ENCODE peak calls at places on chromosome 11, in five cellular contexts. W, K, U, O and B are unnamed samples.

GRCh38 chr11:11995601-11996000 is 12.8 kb downstream of the DKK3 start:
- DNase-seq in W (no peak), O (no peak), U (no peak), K (no peak), B (no peak)

GRCh38 chr11:132831272-132831671 is 701.0 kb downstream of the OPCML start:
- DNase-seq in O (no peak), K (no peak), W (no peak), U (no peak), B (no peak)

GRCh38 chr11:75087319-75088055 is 9.2 kb downstream of the OR2AT4 start:
- DNase-seq in U (no peak), W (no peak), O (no peak), K (no peak), B (no peak)

GRCh38 chr11:122998727-122999370 is 17.2 kb upstream of the BSX start:
- DNase-seq in O (no peak), W (no peak), U (no peak), K (no peak), B (no peak)

GRCh38 chr11:81030186-81030585 is 1589.4 kb upstream of the TENM4 start:
- DNase-seq in O (no peak), W (no peak), K (no peak), U (no peak), B (no peak)

GRCh38 chr11:1640076-1640946 is 10.7 kb downstream of the KRTAP5-5 start:
- DNase-seq in K (no peak), W (no peak), U (no peak), O (no peak), B (peak)

GRCh38 chr11:18527512-18527911 is 770 bp upstream of the TSG101 start:
- DNase-seq in W (no peak), K (peak), U (no peak), O (no peak), B (no peak)

GRCh38 chr11:104043137-104043536 is 6.7 kb downstream of the DDI1 start:
- DNase-seq in O (no peak), K (peak), U (no peak), W (no peak), B (no peak)

GRCh38 chr11:116109228-116109627 is 605.0 kb upstream of the CADM1 start:
- DNase-seq in O (no peak), K (peak), W (no peak), U (no peak), B (no peak)

GRCh38 chr11:113001709-113002108 is 40.5 kb downstream of the NCAM1 start:
- DNase-seq in U (peak), O (no peak), K (no peak), W (no peak), B (no peak)

GRCh38 chr11:122656631-122657101 is 1.1 kb downstream of the UBASH3B start:
- DNase-seq in U (peak), W (peak), O (no peak), K (peak), B (peak)

GRCh38 chr11:5626191-5626590 is 1.4 kb downstream of the TRIM34 start:
- DNase-seq in O (no peak), K (peak), U (no peak), W (no peak), B (no peak)

GRCh38 chr11:63862923-63863322 is 24.0 kb downstream of the MARK2 start:
- DNase-seq in K (no peak), O (no peak), U (no peak), W (no peak), B (no peak)

GRCh38 chr11:78818201-78818600 is 243.5 kb upstream of the NARS2 start:
- DNase-seq in W (no peak), K (no peak), U (no peak), O (no peak), B (no peak)

GRCh38 chr11:20035701-20036601 is 124.3 kb downstream of the DBX1 start:
- DNase-seq in K (peak), U (no peak), O (no peak), W (no peak), B (peak)

GRCh38 chr11:119643212-119643877 is 85.7 kb downstream of the NECTIN1 start:
- DNase-seq in O (no peak), K (no peak), U (no peak), W (no peak), B (no peak)

GRCh38 chr11:64743591-64744543 is at the start of gene RASGRP2:
- DNase-seq in O (peak), K (no peak), W (peak), U (peak), B (peak)

GRCh38 chr11:62472063-62472884 is 53.4 kb downstream of the SCGB1A1 start:
- DNase-seq in U (peak), O (no peak), K (peak), W (no peak), B (no peak)

GRCh38 chr11:110776091-110776490 is 63.9 kb upstream of the ARHGAP20 start:
- DNase-seq in O (no peak), U (no peak), W (no peak), K (peak), B (no peak)

GRCh38 chr11:73017024-73017751 is 124.9 kb downstream of the FCHSD2 start:
- DNase-seq in U (no peak), O (no peak), K (no peak), W (no peak), B (no peak)

GRCh38 chr11:15275141-15275540 is 160.4 kb downstream of the INSC start:
- DNase-seq in U (no peak), W (peak), K (no peak), O (no peak), B (no peak)

GRCh38 chr11:94129505-94130335 is 1.1 kb downstream of the PANX1 start:
- DNase-seq in K (peak), U (no peak), O (no peak), W (no peak), B (peak)

GRCh38 chr11:15905334-15905733 is 451.0 kb downstream of the SOX6 start:
- DNase-seq in W (no peak), O (no peak), K (no peak), U (no peak), B (no peak)

GRCh38 chr11:1557904-1558831 is 13.9 kb downstream of the DUSP8 start:
- DNase-seq in K (peak), U (peak), W (no peak), O (no peak), B (peak)

GRCh38 chr11:109123811-109124787 is 297.9 kb upstream of the C11orf87 start:
- DNase-seq in K (peak), W (peak), U (no peak), O (no peak), B (no peak)

GRCh38 chr11:59197990-59198389 is 14.7 kb downstream of the MPEG1 start:
- DNase-seq in O (peak), U (peak), K (peak), W (peak), B (no peak)

GRCh38 chr11:130407978-130408377 is 20.4 kb downstream of the ADAMTS8 start:
- DNase-seq in W (no peak), K (peak), O (peak), U (no peak), B (no peak)

GRCh38 chr11:129768356-129768755 is 47.3 kb upstream of the TMEM45B start:
- DNase-seq in K (no peak), U (no peak), O (no peak), W (no peak), B (no peak)

GRCh38 chr11:38937709-38938108 is 2339.7 kb upstream of the RAG2 start:
- DNase-seq in W (no peak), U (no peak), K (no peak), O (no peak), B (no peak)

GRCh38 chr11:3169235-3169951 is 4.3 kb upstream of the OSBPL5 start:
- DNase-seq in O (no peak), K (peak), U (no peak), W (peak), B (peak)

GRCh38 chr11:113896156-113896879 is 8.3 kb upstream of the HTR3B start:
- DNase-seq in W (peak), O (no peak), U (peak), K (peak), B (no peak)

GRCh38 chr11:27972432-27973170 is 135.4 kb downstream of the KIF18A start:
- DNase-seq in K (no peak), U (no peak), W (no peak), O (no peak), B (no peak)

GRCh38 chr11:62399172-62399867 is 19.5 kb upstream of the SCGB1A1 start:
- DNase-seq in U (no peak), O (no peak), K (no peak), W (no peak), B (peak)

GRCh38 chr11:42145311-42145710 is 685.9 kb upstream of the LRRC4C start:
- DNase-seq in O (no peak), U (no peak), K (no peak), W (no peak), B (no peak)

GRCh38 chr11:128155590-128155989 is 431.8 kb downstream of the ETS1 start:
- DNase-seq in O (no peak), U (no peak), W (no peak), K (no peak), B (no peak)

GRCh38 chr11:118226781-118227180 is 2.0 kb upstream of the JAML start:
- DNase-seq in W (no peak), O (no peak), K (no peak), U (no peak), B (no peak)

GRCh38 chr11:118230088-118230487 is 5.3 kb upstream of the JAML start:
- DNase-seq in W (no peak), K (no peak), U (no peak), O (no peak), B (no peak)

GRCh38 chr11:118229274-118229847 is 4.5 kb upstream of the JAML start:
- DNase-seq in K (no peak), W (no peak), O (no peak), U (no peak), B (no peak)

GRCh38 chr11:118226294-118226693 is 1.5 kb upstream of the JAML start:
- DNase-seq in O (no peak), K (no peak), W (no peak), U (no peak), B (no peak)

DNA sequence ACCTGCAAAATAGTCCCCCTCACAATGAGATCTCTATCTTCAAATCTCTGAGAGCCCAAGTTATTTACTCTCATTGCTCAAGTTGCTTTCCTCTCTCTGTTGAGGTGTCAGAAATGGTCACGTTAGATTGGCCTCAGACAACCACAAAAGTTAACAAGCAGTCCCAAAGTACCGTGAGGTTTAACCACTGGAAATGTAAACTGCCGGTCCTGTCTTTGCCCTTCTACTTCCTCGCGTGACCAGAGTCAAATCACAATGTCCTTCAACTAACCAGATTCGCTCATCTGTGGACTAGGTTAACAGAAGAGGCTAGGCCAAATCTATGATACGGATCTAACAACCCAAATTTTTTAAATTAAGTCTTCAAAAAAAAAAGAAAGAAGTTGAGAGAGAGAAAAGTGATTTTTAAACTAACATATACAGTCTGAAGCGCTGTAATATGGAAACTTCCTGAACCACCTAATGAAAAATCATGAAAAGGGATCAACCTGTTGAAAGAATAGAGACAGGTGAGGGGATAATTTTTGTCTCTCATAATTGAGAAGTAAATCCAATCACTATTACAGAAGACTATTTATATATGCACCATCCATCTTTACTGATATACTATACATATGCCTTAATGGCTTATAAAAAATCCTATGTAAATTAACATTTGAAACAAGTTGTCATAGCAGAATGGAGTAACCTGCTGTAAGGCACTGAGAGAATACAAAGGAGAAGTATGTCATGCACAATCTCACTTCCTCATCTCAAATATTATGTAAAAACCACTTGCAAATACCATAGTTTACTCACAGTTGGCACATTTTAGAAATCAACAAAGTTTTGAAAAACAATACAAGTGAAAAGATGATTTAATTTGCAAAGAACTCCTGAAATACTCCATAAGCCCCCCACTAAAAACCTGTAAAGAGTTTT is 3.3 kb upstream of the JAML start:
- DNase-seq in K (no peak), U (no peak), W (no peak), O (no peak), B (no peak)
- H3K27ac ChIP-seq in K (no peak), U (no peak), W (no peak), O (no peak), B (no peak)

GRCh38 chr11:121112498-121113455 is 11.7 kb downstream of the TECTA start:
- DNase-seq in K (peak), U (peak), W (peak), O (peak), B (peak)
- H3K27ac ChIP-seq in K (no peak), U (no peak), W (no peak), O (no peak), B (no peak)

DNA sequence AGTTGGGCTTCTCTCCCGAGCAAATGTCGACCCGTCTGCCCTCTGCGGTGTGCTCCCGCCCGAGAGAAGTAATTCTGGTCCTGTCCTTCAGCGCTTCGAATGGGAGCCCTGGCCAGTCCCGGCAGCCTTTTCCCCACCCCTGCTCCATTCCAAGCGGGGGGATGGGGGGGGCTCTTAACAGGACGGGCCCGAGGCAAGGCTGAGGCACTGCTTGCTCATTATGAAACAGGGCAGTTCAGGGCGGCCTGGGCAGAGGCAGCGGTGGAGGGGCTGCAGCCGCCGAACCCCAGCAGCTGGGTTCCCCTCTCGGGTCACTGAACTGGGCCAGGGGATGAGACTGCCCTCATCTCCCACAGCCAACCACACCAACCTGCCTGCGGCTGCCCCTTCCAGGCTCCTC is 9.2 kb downstream of the BACE1-AS start:
- DNase-seq in U (peak), W (peak), K (peak), O (no peak), B (peak)
- H3K27ac ChIP-seq in U (peak), W (peak), K (no peak), O (no peak), B (no peak)

GRCh38 chr11:45246241-45246640 is 39.9 kb downstream of the SYT13 start:
- DNase-seq in O (no peak), W (no peak), U (no peak), K (no peak), B (no peak)
- H3K27ac ChIP-seq in O (no peak), W (no peak), U (no peak), K (no peak), B (no peak)